ENCODE peak calls at places on chromosomes 1 and 21, in five cellular contexts. J, G, T, P and F are unnamed samples.

GRCh38 chr21:36499578-36500471 is 19.9 kb upstream of the CLDN14 start:
- DNase-seq in P (peak; percentile 63), T (no peak), G (no peak), J (no peak), F (no peak)

GRCh38 chr1:243842978-243843490 is 7.0 kb downstream of the AKT3 start:
- DNase-seq in J (no peak), T (no peak), G (no peak), P (no peak), F (peak; percentile 33)

GRCh38 chr1:245301162-245301580 is 146.4 kb downstream of the KIF26B start:
- DNase-seq in P (no peak), T (no peak), G (no peak), J (no peak), F (no peak)

GRCh38 chr1:40394456-40395172 is 21.1 kb downstream of the SMAP2 start:
- DNase-seq in T (no peak), G (no peak), P (no peak), J (no peak), F (no peak)

GRCh38 chr1:198032668-198033067 is 115.5 kb downstream of the LHX9 start:
- DNase-seq in P (no peak), G (no peak), T (no peak), J (no peak), F (no peak)

GRCh38 chr1:188949701-188950100 is 1528.0 kb downstream of the BRINP3 start:
- DNase-seq in J (no peak), T (no peak), G (no peak), P (no peak), F (no peak)

GRCh38 chr1:203640117-203640516 is 13.5 kb downstream of the ATP2B4 start:
- DNase-seq in P (no peak), G (no peak), J (no peak), T (no peak), F (no peak)

GRCh38 chr1:12477936-12478611 is 139.9 kb downstream of the DHRS3 start:
- DNase-seq in P (peak; percentile 77), T (peak; percentile 50), J (peak; percentile 34), G (no peak), F (peak; percentile 79)

GRCh38 chr1:198155253-198155652 is 1.5 kb upstream of the NEK7 start:
- DNase-seq in J (no peak), G (no peak), T (no peak), P (no peak), F (no peak)

GRCh38 chr21:41142051-41142795 is 25.7 kb upstream of the BACE2 start:
- DNase-seq in P (peak; percentile 97), J (peak; percentile 21), T (no peak), G (peak; percentile 47), F (no peak)

GRCh38 chr1:71222668-71223067 is 141.8 kb upstream of the ZRANB2 start:
- DNase-seq in G (no peak), P (no peak), J (no peak), T (no peak), F (no peak)

GRCh38 chr21:16372546-16372945 is 642.8 kb downstream of the USP25 start:
- DNase-seq in T (no peak), J (no peak), P (no peak), G (no peak), F (no peak)

GRCh38 chr1:41361495-41362356 is 492 bp downstream of the FOXO6 start:
- DNase-seq in T (peak; percentile 61), J (peak; percentile 71), G (no peak), P (no peak), F (no peak)

GRCh38 chr1:58670200-58670599 is 29.7 kb downstream of the MYSM1 start:
- DNase-seq in T (no peak), J (no peak), G (no peak), P (no peak), F (no peak)

GRCh38 chr1:37731312-37732019 is 33.5 kb downstream of the EPHA10 start:
- DNase-seq in G (no peak), P (no peak), J (no peak), T (no peak), F (no peak)

GRCh38 chr1:179767177-179767581 is 24.1 kb downstream of the FAM163A start:
- DNase-seq in P (no peak), J (peak; percentile 59), T (no peak), G (no peak), F (no peak)

GRCh38 chr1:15220825-15221431 is 26.1 kb upstream of the FHAD1 start:
- DNase-seq in P (no peak), G (no peak), T (peak; percentile 45), J (no peak), F (no peak)

GRCh38 chr1:25559996-25560395 is 16.6 kb downstream of the LDLRAP1 start:
- DNase-seq in P (no peak), J (no peak), T (no peak), G (no peak), F (no peak)

GRCh38 chr1:201138311-201138840 is 11.4 kb upstream of the ASCL5 start:
- DNase-seq in J (no peak), P (no peak), T (no peak), G (no peak), F (no peak)

GRCh38 chr1:229105822-229106525 is 164.9 kb upstream of the RAB4A start:
- DNase-seq in J (no peak), P (no peak), T (no peak), G (no peak), F (no peak)

DNA sequence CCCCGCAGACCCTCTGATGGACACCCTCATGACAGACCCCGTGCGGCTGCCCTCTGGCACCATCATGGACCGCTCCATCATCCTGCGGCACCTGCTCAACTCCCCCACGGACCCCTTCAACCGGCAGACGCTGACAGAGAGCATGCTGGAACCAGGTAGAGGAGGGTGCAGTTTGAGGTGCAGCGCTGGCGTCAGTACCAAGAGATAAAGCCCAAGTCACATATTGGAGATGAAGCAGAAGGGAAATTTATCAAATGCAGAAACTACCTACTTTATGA is 31.0 kb upstream of the KIF1B start:
- DNase-seq in P (no peak), G (no peak), T (no peak), J (no peak), F (no peak)
- H3K9me3 ChIP-seq in P (no peaks in the 10 kb centered on the region), G (no peaks in the 10 kb centered on the region), T (no peaks in the 10 kb centered on the region), J (no peaks in the 10 kb centered on the region), F (no peaks in the 10 kb centered on the region)

GRCh38 chr21:38221594-38221993 is 35.2 kb upstream of the KCNJ15 start:
- DNase-seq in T (no peak), G (no peak), P (no peak), J (no peak), F (no peak)
- H3K9me3 ChIP-seq in T (no peaks in the 10 kb centered on the region), G (peaks cover 45% of the 10 kb centered on the region), P (peaks cover 39% of the 10 kb centered on the region), J (no peaks in the 10 kb centered on the region), F (no peaks in the 10 kb centered on the region)

GRCh38 chr1:207867136-207868081 is 43.5 kb downstream of the CD34 start:
- DNase-seq in T (no peak), J (no peak), P (peak; percentile 60), G (no peak), F (no peak)
- H3K9me3 ChIP-seq in T (no peaks in the 10 kb centered on the region), J (no peaks in the 10 kb centered on the region), P (no peaks in the 10 kb centered on the region), G (no peaks in the 10 kb centered on the region), F (no peaks in the 10 kb centered on the region)

GRCh38 chr1:67257173-67257535 is 50.5 kb upstream of the IL12RB2 start:
- DNase-seq in J (peak; percentile 5), T (no peak), P (no peak), G (no peak), F (no peak)

GRCh38 chr1:67261646-67262045 is 46.0 kb upstream of the IL12RB2 start:
- DNase-seq in G (peak; percentile 39), J (peak; percentile 44), P (no peak), T (no peak), F (no peak)

GRCh38 chr1:67256291-67257172 is 51.1 kb upstream of the IL12RB2 start:
- DNase-seq in G (no peak), J (peak; percentile 45), P (no peak), T (no peak), F (no peak)
- H3K9me3 ChIP-seq in G (no peaks in the 10 kb centered on the region), J (no peaks in the 10 kb centered on the region), P (no peaks in the 10 kb centered on the region), T (no peaks in the 10 kb centered on the region), F (no peaks in the 10 kb centered on the region)

DNA sequence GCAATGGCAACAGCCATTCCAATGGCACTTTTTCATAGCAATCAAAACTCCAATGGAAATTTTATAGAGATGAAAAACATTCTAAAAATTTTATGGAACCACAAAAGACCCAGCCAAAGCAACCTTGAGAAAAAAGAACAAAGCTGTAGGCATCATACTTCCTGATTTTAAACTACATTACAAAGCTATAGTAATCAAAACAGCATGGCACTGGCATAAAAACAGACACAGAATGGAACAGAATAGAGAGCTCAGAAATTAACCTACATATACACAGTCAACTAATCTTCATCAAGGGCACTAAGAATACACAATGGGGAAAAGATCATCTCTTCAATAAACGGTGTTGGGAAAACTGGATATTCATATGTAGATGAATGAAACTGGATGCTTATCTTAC is 401.5 kb downstream of the NPHP4 start:
- DNase-seq in J (no peak), G (no peak), T (no peak), P (no peak), F (no peak)
- H3K9me3 ChIP-seq in J (peaks cover 9% of the 10 kb centered on the region), G (no peaks in the 10 kb centered on the region), T (no peaks in the 10 kb centered on the region), P (peaks cover 13% of the 10 kb centered on the region), F (no peaks in the 10 kb centered on the region)

DNA sequence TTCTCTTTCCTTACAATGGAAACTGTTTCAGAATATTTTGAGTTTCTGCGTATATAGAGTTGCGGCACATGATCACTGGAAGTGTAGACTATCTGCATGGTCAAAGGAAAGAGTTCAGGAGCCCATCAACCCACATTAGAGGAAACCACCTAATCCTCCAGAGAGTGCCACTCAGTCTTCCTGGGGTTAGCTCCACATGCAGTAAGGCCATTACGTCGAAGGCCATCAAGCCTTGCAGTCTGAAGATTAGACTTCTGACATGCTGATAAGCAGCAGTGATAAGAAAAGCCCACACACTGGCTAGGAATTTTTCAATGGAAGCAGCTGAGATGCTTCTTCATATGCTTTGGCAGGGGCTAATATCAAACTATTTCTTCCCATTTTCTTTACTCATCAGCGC is 7.6 kb downstream of the ZNF669 start:
- DNase-seq in P (no peak), T (no peak), J (no peak), G (no peak), F (no peak)
- H3K9me3 ChIP-seq in P (peaks cover 13% of the 10 kb centered on the region), T (no peaks in the 10 kb centered on the region), J (peaks cover 9% of the 10 kb centered on the region), G (peaks cover 4% of the 10 kb centered on the region), F (no peaks in the 10 kb centered on the region)

GRCh38 chr1:168974611-168975010 is 131.9 kb upstream of the ATP1B1 start:
- DNase-seq in G (no peak), J (no peak), T (no peak), P (no peak), F (no peak)

GRCh38 chr1:168974117-168974516 is 132.4 kb upstream of the ATP1B1 start:
- DNase-seq in T (no peak), P (no peak), G (no peak), J (no peak), F (no peak)

GRCh38 chr1:168977618-168978017 is 128.9 kb upstream of the ATP1B1 start:
- DNase-seq in G (peak; percentile 39), P (no peak), J (no peak), T (no peak), F (no peak)

GRCh38 chr1:168980180-168980579 is 126.3 kb upstream of the ATP1B1 start:
- DNase-seq in P (no peak), T (no peak), G (no peak), J (no peak), F (no peak)

DNA sequence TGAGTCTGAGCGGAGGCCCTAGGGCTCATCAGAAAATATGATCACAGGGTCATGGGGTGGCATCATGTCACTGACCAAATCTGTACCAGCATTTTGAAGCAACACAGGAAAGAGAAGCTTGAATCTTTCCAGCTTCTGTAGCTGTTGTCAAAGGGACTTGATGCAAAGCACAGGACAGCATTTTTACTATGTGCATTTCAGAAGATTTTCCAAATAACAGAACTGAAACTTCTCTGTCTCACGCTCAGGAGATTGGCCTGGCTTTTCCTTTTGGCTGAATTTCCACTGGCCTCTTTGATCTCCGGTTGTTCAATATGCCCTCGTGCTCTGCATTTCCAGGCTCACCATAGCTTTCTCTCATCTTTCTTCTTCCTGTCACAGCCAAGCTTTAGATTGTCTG is 127.2 kb upstream of the ATP1B1 start:
- DNase-seq in P (no peak), G (no peak), J (no peak), T (no peak), F (no peak)
- H3K9me3 ChIP-seq in P (no peaks in the 10 kb centered on the region), G (no peaks in the 10 kb centered on the region), J (no peaks in the 10 kb centered on the region), T (no peaks in the 10 kb centered on the region), F (no peaks in the 10 kb centered on the region)

GRCh38 chr21:27581168-27581567 is 614.3 kb upstream of the ADAMTS5 start:
- DNase-seq in T (no peak), P (no peak), G (no peak), J (no peak), F (no peak)
- H3K9me3 ChIP-seq in T (no peaks in the 10 kb centered on the region), P (no peaks in the 10 kb centered on the region), G (no peaks in the 10 kb centered on the region), J (no peaks in the 10 kb centered on the region), F (no peaks in the 10 kb centered on the region)